ENCODE peak calls at places on chromosomes 16 and 17, in nine cellular contexts. Q, S, M, V, A, K, W, J and D are unnamed samples.

GRCh38 chr17:2064980-2065785 is 10.3 kb downstream of the HIC1 start:
- DNase-seq in Q (no peak), S (no peak), M (no peak), V (no peak), A (peak), K (peak), W (peak), J (no peak), D (peak)

GRCh38 chr17:19975601-19976000 is 2.0 kb downstream of the AKAP10 start:
- DNase-seq in Q (peak), S (no peak), M (no peak), V (no peak), A (no peak), K (no peak), W (no peak), J (no peak), D (no peak)

GRCh38 chr16:15996432-15997109 is 47.2 kb downstream of the ABCC1 start:
- DNase-seq in Q (no peak), S (no peak), M (peak), V (no peak), A (peak), K (peak), W (peak), J (peak), D (peak)

GRCh38 chr17:15493031-15493750 is 25.8 kb upstream of the CDRT4 start:
- DNase-seq in Q (no peak), S (no peak), M (no peak), V (no peak), A (no peak), K (no peak), W (no peak), J (no peak), D (no peak)

GRCh38 chr16:47925811-47926460 is 229.9 kb downstream of the ABCC12 start:
- DNase-seq in Q (no peak), S (no peak), M (peak), V (no peak), A (no peak), K (no peak), W (no peak), J (no peak), D (no peak)

GRCh38 chr16:49485663-49486062 is 112.1 kb downstream of the C16orf78 start:
- DNase-seq in Q (no peak), S (no peak), M (no peak), V (no peak), A (no peak), K (no peak), W (no peak), J (no peak), D (no peak)

GRCh38 chr16:12760819-12761611 is 42.7 kb downstream of the CPPED1 start:
- DNase-seq in Q (no peak), S (no peak), M (no peak), V (no peak), A (no peak), K (no peak), W (no peak), J (no peak), D (no peak)

GRCh38 chr17:82384730-82385429 is 13.3 kb downstream of the UTS2R start:
- DNase-seq in Q (peak), S (no peak), M (peak), V (no peak), A (no peak), K (peak), W (peak), J (peak), D (peak)

GRCh38 chr16:89119161-89119621 is 25.5 kb downstream of the ACSF3 start:
- DNase-seq in Q (no peak), S (no peak), M (no peak), V (no peak), A (no peak), K (no peak), W (no peak), J (no peak), D (no peak)

GRCh38 chr17:876272-876671 is 94.1 kb downstream of the MRM3 start:
- DNase-seq in Q (no peak), S (no peak), M (no peak), V (no peak), A (no peak), K (no peak), W (no peak), J (no peak), D (no peak)